ENCODE peak calls at places on chromosomes 3 and 15, in four cellular contexts. One of them, this sample, is unnamed.

GRCh38 chr15:25776071-25776740 is 86.9 kb downstream of the ATP10A start:
- DNase-seq in fibroblast of the aortic adventitia: no peak
- DNase-seq in testis: no peak
- DNase-seq in neural progenitor cell: no peak
- DNase-seq in this sample: no peak

GRCh38 chr15:69718916-69719315 is 266.3 kb downstream of the RPLP1 start:
- DNase-seq in fibroblast of the aortic adventitia: no peak
- DNase-seq in testis: peak; percentile 27
- DNase-seq in neural progenitor cell: no peak
- DNase-seq in this sample: no peak

GRCh38 chr3:59247402-59247841 is 197.6 kb upstream of the CFAP20DC start:
- DNase-seq in fibroblast of the aortic adventitia: no peak
- DNase-seq in testis: no peak
- DNase-seq in neural progenitor cell: no peak
- DNase-seq in this sample: peak; percentile 44

GRCh38 chr3:41304603-41305002 is 105.3 kb downstream of the CTNNB1 start:
- DNase-seq in fibroblast of the aortic adventitia: peak; percentile 46
- DNase-seq in testis: peak; percentile 53
- DNase-seq in neural progenitor cell: no peak
- DNase-seq in this sample: no peak

GRCh38 chr15:49297584-49297983 is 125.5 kb upstream of the FGF7 start:
- DNase-seq in fibroblast of the aortic adventitia: no peak
- DNase-seq in testis: no peak
- DNase-seq in neural progenitor cell: no peak
- DNase-seq in this sample: no peak

GRCh38 chr3:186931487-186932280 is 1.4 kb downstream of the ST6GAL1 start:
- DNase-seq in fibroblast of the aortic adventitia: peak; percentile 32
- DNase-seq in testis: peak; percentile 57
- DNase-seq in neural progenitor cell: peak; percentile 44
- DNase-seq in this sample: peak; percentile 49

GRCh38 chr3:161274691-161275298 is 53.7 kb downstream of the NMD3 start:
- DNase-seq in fibroblast of the aortic adventitia: peak; percentile 68
- DNase-seq in testis: peak; percentile 29
- DNase-seq in neural progenitor cell: peak; percentile 46
- DNase-seq in this sample: peak; percentile 64

GRCh38 chr3:169945313-169945712 is 21.3 kb upstream of the SEC62 start:
- DNase-seq in fibroblast of the aortic adventitia: no peak
- DNase-seq in testis: peak; percentile 30
- DNase-seq in neural progenitor cell: no peak
- DNase-seq in this sample: peak; percentile 14

GRCh38 chr15:74302821-74303359 is 64.6 kb downstream of the CYP11A1 start:
- DNase-seq in fibroblast of the aortic adventitia: peak; percentile 45
- DNase-seq in testis: peak; percentile 40
- DNase-seq in neural progenitor cell: peak; percentile 80
- DNase-seq in this sample: no peak

GRCh38 chr15:38696120-38696727 is 131.6 kb upstream of the RASGRP1 start:
- DNase-seq in fibroblast of the aortic adventitia: no peak
- DNase-seq in testis: no peak
- DNase-seq in neural progenitor cell: no peak
- DNase-seq in this sample: peak; percentile 49

GRCh38 chr3:151305081-151305777 is 11.4 kb downstream of the GPR87 start:
- DNase-seq in fibroblast of the aortic adventitia: peak; percentile 98
- DNase-seq in testis: no peak
- DNase-seq in neural progenitor cell: peak; percentile 50
- DNase-seq in this sample: peak; percentile 97

GRCh38 chr3:72488736-72489030 is 359.6 kb downstream of the SHQ1 start:
- DNase-seq in fibroblast of the aortic adventitia: peak; percentile 39
- DNase-seq in testis: no peak
- DNase-seq in neural progenitor cell: no peak
- DNase-seq in this sample: peak; percentile 79

GRCh38 chr3:195803309-195803908 is 8.3 kb downstream of the MUC4 start:
- DNase-seq in fibroblast of the aortic adventitia: peak; percentile 44
- DNase-seq in testis: peak; percentile 81
- DNase-seq in neural progenitor cell: no peak
- DNase-seq in this sample: no peak

GRCh38 chr3:94020293-94020692 is 8.1 kb downstream of the STX19 start:
- DNase-seq in fibroblast of the aortic adventitia: no peak
- DNase-seq in testis: no peak
- DNase-seq in neural progenitor cell: no peak
- DNase-seq in this sample: no peak

GRCh38 chr15:70339551-70340517 is 242.1 kb upstream of the TLE3 start:
- DNase-seq in fibroblast of the aortic adventitia: no peak
- DNase-seq in testis: no peak
- DNase-seq in neural progenitor cell: no peak
- DNase-seq in this sample: peak; percentile 97

GRCh38 chr3:114508976-114509375 is 215.1 kb downstream of the TIGIT start:
- DNase-seq in fibroblast of the aortic adventitia: no peak
- DNase-seq in testis: no peak
- DNase-seq in neural progenitor cell: no peak
- DNase-seq in this sample: peak; percentile 46

GRCh38 chr3:58009749-58010535 is 1.7 kb downstream of the FLNB start:
- DNase-seq in fibroblast of the aortic adventitia: no peak
- DNase-seq in testis: no peak
- DNase-seq in neural progenitor cell: no peak
- DNase-seq in this sample: peak; percentile 42

GRCh38 chr3:132593241-132593949 is 3.7 kb upstream of the ACKR4 start:
- DNase-seq in fibroblast of the aortic adventitia: peak; percentile 51
- DNase-seq in testis: no peak
- DNase-seq in neural progenitor cell: no peak
- DNase-seq in this sample: peak; percentile 12

GRCh38 chr3:138381950-138382715 is 33.8 kb downstream of the MRAS start:
- DNase-seq in fibroblast of the aortic adventitia: peak; percentile 60
- DNase-seq in testis: peak; percentile 66
- DNase-seq in neural progenitor cell: peak; percentile 14
- DNase-seq in this sample: peak; percentile 68

GRCh38 chr15:81747026-81747425 is 298.8 kb downstream of the MEX3B start:
- DNase-seq in fibroblast of the aortic adventitia: no peak
- DNase-seq in testis: no peak
- DNase-seq in neural progenitor cell: no peak
- DNase-seq in this sample: no peak

GRCh38 chr3:160376681-160377080 is 22.3 kb downstream of the IFT80 start:
- DNase-seq in fibroblast of the aortic adventitia: peak; percentile 70
- DNase-seq in testis: no peak
- DNase-seq in neural progenitor cell: no peak
- DNase-seq in this sample: no peak

GRCh38 chr3:8324727-8325126 is 176.9 kb upstream of the LMCD1 start:
- DNase-seq in fibroblast of the aortic adventitia: peak; percentile 50
- DNase-seq in testis: peak; percentile 87
- DNase-seq in neural progenitor cell: peak; percentile 56
- DNase-seq in this sample: peak; percentile 36

GRCh38 chr3:196471551-196471950 is 32.0 kb downstream of the RNF168 start:
- DNase-seq in fibroblast of the aortic adventitia: no peak
- DNase-seq in testis: no peak
- DNase-seq in neural progenitor cell: no peak
- DNase-seq in this sample: peak; percentile 7

GRCh38 chr15:66774001-66774814 is 72.2 kb downstream of the SMAD6 start:
- DNase-seq in fibroblast of the aortic adventitia: peak; percentile 71
- DNase-seq in testis: peak; percentile 86
- DNase-seq in neural progenitor cell: peak; percentile 95
- DNase-seq in this sample: peak; percentile 76

GRCh38 chr3:48428088-48428862 is 1.6 kb downstream of the PLXNB1 start:
- DNase-seq in fibroblast of the aortic adventitia: no peak
- DNase-seq in testis: no peak
- DNase-seq in neural progenitor cell: peak; percentile 77
- DNase-seq in this sample: no peak

GRCh38 chr3:38005076-38006020 is 14.8 kb downstream of the VILL start:
- DNase-seq in fibroblast of the aortic adventitia: no peak
- DNase-seq in testis: peak; percentile 94
- DNase-seq in neural progenitor cell: no peak
- DNase-seq in this sample: no peak